ENCODE peak calls at places on chromosomes 1 and 21, in five cellular contexts. S, W, Z, J and R are unnamed samples.

GRCh38 chr1:74819062-74819461 is 86.1 kb downstream of the TYW3 start:
- DNase-seq in S (no peak), W (no peak), Z (no peak), J (no peak), R (no peak)

GRCh38 chr1:47951026-47951425 is 46.2 kb downstream of the TRABD2B start:
- DNase-seq in S (no peak), W (no peak), Z (no peak), J (no peak), R (no peak)

GRCh38 chr1:62687421-62687902 is 724 bp downstream of the DOCK7 start:
- DNase-seq in S (peak), W (peak), Z (peak), J (peak), R (peak)

GRCh38 chr1:8059161-8059622 is 33.1 kb upstream of the ERRFI1 start:
- DNase-seq in S (peak), W (peak), Z (peak), J (no peak), R (no peak)

GRCh38 chr1:58570817-58571216 is 6.2 kb downstream of the TACSTD2 start:
- DNase-seq in S (no peak), W (no peak), Z (no peak), J (no peak), R (no peak)

GRCh38 chr1:239987103-239987745 is 104.5 kb upstream of the FMN2 start:
- DNase-seq in S (peak), W (peak), Z (peak), J (peak), R (no peak)

GRCh38 chr1:1106510-1107221 is 9.2 kb downstream of the C1orf159 start:
- DNase-seq in S (no peak), W (no peak), Z (no peak), J (peak), R (no peak)

GRCh38 chr1:92442351-92442750 is 44.4 kb downstream of the GFI1 start:
- DNase-seq in S (peak), W (no peak), Z (no peak), J (no peak), R (no peak)

GRCh38 chr21:36657999-36658398 is 40.9 kb upstream of the SIM2 start:
- DNase-seq in S (no peak), W (no peak), Z (no peak), J (no peak), R (no peak)

GRCh38 chr1:239276051-239276450 is 110.3 kb upstream of the CHRM3 start:
- DNase-seq in S (no peak), W (no peak), Z (no peak), J (no peak), R (no peak)

GRCh38 chr1:61287734-61288133 is 205.4 kb downstream of the NFIA start:
- DNase-seq in S (peak), W (peak), Z (peak), J (no peak), R (no peak)

GRCh38 chr1:206569548-206569947 is 42.7 kb downstream of the EIF2D start:
- DNase-seq in S (no peak), W (no peak), Z (no peak), J (no peak), R (no peak)

GRCh38 chr1:226989081-226989747 is 49.1 kb downstream of the COQ8A start:
- DNase-seq in S (no peak), W (no peak), Z (no peak), J (no peak), R (no peak)

GRCh38 chr1:190479537-190479936 is 1.9 kb upstream of the BRINP3 start:
- DNase-seq in S (no peak), W (no peak), Z (peak), J (no peak), R (no peak)